ENCODE peak calls at places on chromosome 13, in six cellular contexts. U is Peyer's patch, S is heart right ventricle, K is AG09309, W is sigmoid colon, F is IMR-90. L is an unnamed sample.

GRCh38 chr13:45596800-45597484 is 18.6 kb downstream of the ERICH6B start:
- DNase-seq in U (no peak), S (no peak), K (no peak), W (no peak), F (no peak), L (no peak)

GRCh38 chr13:112900691-112901091 is 68.3 kb upstream of the MCF2L start:
- DNase-seq in U (no peak), S (no peak), K (no peak), W (peak; percentile 51), F (no peak), L (no peak)

GRCh38 chr13:69935043-69935442 is 172.6 kb upstream of the ATXN8OS start:
- DNase-seq in U (no peak), S (no peak), K (no peak), W (no peak), F (no peak), L (no peak)

GRCh38 chr13:42218576-42218975 is 53.4 kb upstream of the AKAP11 start:
- DNase-seq in U (no peak), S (no peak), K (no peak), W (no peak), F (no peak), L (no peak)

GRCh38 chr13:80361883-80362327 is 21.0 kb upstream of the SPRY2 start:
- DNase-seq in U (no peak), S (no peak), K (no peak), W (no peak), F (no peak), L (no peak)

GRCh38 chr13:51277943-51278342 is 55.7 kb downstream of the FAM124A start:
- DNase-seq in U (no peak), S (no peak), K (no peak), W (peak; percentile 64), F (no peak), L (no peak)

GRCh38 chr13:47499358-47500150 is 501.5 kb downstream of the SUCLA2 start:
- DNase-seq in U (no peak), S (no peak), K (peak; percentile 71), W (no peak), F (peak; percentile 95), L (peak; percentile 68)

GRCh38 chr13:71278512-71278911 is 588.5 kb downstream of the DACH1 start:
- DNase-seq in U (no peak), S (no peak), K (no peak), W (no peak), F (no peak), L (no peak)

GRCh38 chr13:19596960-19597361 is 35.6 kb upstream of the TPTE2 start:
- DNase-seq in U (no peak), S (no peak), K (no peak), W (no peak), F (peak; percentile 74), L (no peak)

GRCh38 chr13:107518780-107519179 is 696.6 kb downstream of the LIG4 start:
- DNase-seq in U (no peak), S (no peak), K (no peak), W (no peak), F (peak; percentile 45), L (no peak)

GRCh38 chr13:37595162-37595561 is 3.4 kb downstream of the POSTN start:
- DNase-seq in U (no peak), S (no peak), K (peak; percentile 49), W (no peak), F (peak; percentile 47), L (peak; percentile 3)

GRCh38 chr13:20492641-20493040 is 33.0 kb downstream of the CRYL1 start:
- DNase-seq in U (no peak), S (no peak), K (no peak), W (no peak), F (peak; percentile 65), L (peak; percentile 11)

GRCh38 chr13:59318320-59318930 is 845.3 kb downstream of the DIAPH3 start:
- DNase-seq in U (peak; percentile 78), S (peak; percentile 67), K (peak; percentile 3), W (no peak), F (peak; percentile 46), L (peak; percentile 65)

GRCh38 chr13:24323036-24323738 is 13.8 kb downstream of the C1QTNF9 start:
- DNase-seq in U (no peak), S (no peak), K (no peak), W (no peak), F (no peak), L (no peak)

GRCh38 chr13:52743569-52743968 is 3.9 kb upstream of the CNMD start:
- DNase-seq in U (no peak), S (no peak), K (no peak), W (no peak), F (no peak), L (no peak)

GRCh38 chr13:49877629-49878218 is 58.4 kb downstream of the SPRYD7 start:
- DNase-seq in U (no peak), S (no peak), K (no peak), W (no peak), F (no peak), L (no peak)

GRCh38 chr13:73981595-73981994 is 152.6 kb downstream of the KLF12 start:
- DNase-seq in U (no peak), S (no peak), K (no peak), W (no peak), F (peak; percentile 51), L (no peak)

GRCh38 chr13:69324109-69324886 is 783.3 kb upstream of the ATXN8OS start:
- DNase-seq in U (no peak), S (no peak), K (no peak), W (no peak), F (no peak), L (no peak)

GRCh38 chr13:73138276-73138950 is 79.6 kb downstream of the KLF5 start:
- DNase-seq in U (no peak), S (no peak), K (no peak), W (no peak), F (peak; percentile 76), L (no peak)

GRCh38 chr13:51998723-51999471 is 12.4 kb downstream of the ATP7B start:
- DNase-seq in U (no peak), S (no peak), K (no peak), W (no peak), F (no peak), L (no peak)

GRCh38 chr13:114151031-114151430 is 18.6 kb upstream of the RASA3 start:
- DNase-seq in U (no peak), S (no peak), K (no peak), W (no peak), F (no peak), L (no peak)

GRCh38 chr13:52842440-52842839 is 6.0 kb downstream of the PCDH8 start:
- DNase-seq in U (no peak), S (no peak), K (no peak), W (no peak), F (no peak), L (no peak)

GRCh38 chr13:109729031-109729870 is 57.1 kb downstream of the IRS2 start:
- DNase-seq in U (no peak), S (no peak), K (no peak), W (no peak), F (no peak), L (peak; percentile 23)

GRCh38 chr13:66069570-66069969 is 1160.6 kb downstream of the PCDH9 start:
- DNase-seq in U (no peak), S (no peak), K (no peak), W (no peak), F (peak; percentile 29), L (no peak)

GRCh38 chr13:33931397-33931987 is 113.5 kb downstream of the RFC3 start:
- DNase-seq in U (no peak), S (no peak), K (peak; percentile 25), W (no peak), F (peak; percentile 53), L (peak; percentile 61)

GRCh38 chr13:105144020-105144419 is 1391.4 kb downstream of the EFNB2 start:
- DNase-seq in U (no peak), S (no peak), K (no peak), W (no peak), F (no peak), L (no peak)
- TF ChIP-seq CTCF in U (no peak), S (no peak), K (no peak), W (no peak), F (no peak), L (no peak)

GRCh38 chr13:48570225-48570828 is 37.4 kb upstream of the RCBTB2 start:
- DNase-seq in U (no peak), S (no peak), K (no peak), W (peak; percentile 70), F (no peak), L (no peak)

GRCh38 chr13:48574036-48574796 is 41.3 kb upstream of the RCBTB2 start:
- DNase-seq in U (no peak), S (no peak), K (no peak), W (no peak), F (no peak), L (no peak)

GRCh38 chr13:48573213-48573612 is 40.3 kb upstream of the RCBTB2 start:
- DNase-seq in U (no peak), S (no peak), K (no peak), W (no peak), F (no peak), L (no peak)

GRCh38 chr13:48567521-48568331 is 34.8 kb upstream of the RCBTB2 start:
- DNase-seq in U (no peak), S (no peak), K (no peak), W (no peak), F (no peak), L (no peak)

DNA sequence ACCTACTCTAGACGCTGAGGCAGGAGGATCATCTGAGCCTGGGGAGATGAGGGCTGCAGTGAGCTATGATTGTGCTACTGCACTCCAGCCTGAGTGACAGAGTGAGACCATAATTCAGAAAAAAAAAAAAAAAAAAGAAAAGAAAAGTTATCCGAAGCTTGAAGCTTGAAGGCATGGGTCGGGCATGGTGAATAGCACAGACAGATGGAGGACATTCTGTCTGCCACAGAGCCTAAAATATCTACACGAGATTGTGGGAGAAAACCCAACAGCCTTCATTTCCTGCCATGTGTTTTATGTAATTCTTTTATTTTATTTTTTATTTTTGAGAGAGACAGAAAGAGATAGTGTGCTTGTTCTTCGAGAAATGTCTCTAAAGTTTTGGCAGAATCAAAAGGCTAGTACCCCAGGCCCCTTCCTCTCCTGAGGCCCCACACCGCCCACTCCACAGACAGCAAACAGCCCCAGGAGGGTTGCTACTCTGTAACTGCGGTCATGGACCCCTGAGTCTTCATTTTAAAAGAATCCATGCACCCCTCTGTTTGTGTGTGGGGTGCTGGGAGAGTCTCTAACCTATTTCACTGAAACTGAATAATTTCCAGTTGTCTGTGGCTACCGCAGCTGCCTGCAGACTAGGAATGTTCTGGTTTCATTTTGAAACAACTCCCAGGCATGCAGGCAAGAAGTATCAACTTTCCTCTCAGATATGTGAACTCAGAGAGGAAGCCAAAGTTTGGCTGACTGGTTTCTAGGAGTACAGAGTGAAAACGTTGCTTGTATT is 38.4 kb upstream of the RCBTB2 start:
- DNase-seq in U (no peak), S (no peak), K (peak; percentile 27), W (no peak), F (peak; percentile 81), L (peak; percentile 75)
- H3K4me3 ChIP-seq in U (no peak overlapping the region), S (peak overlapping the region; percentile 30), K (peak overlapping the region; percentile 24), W (peak overlapping the region; percentile 33), F (no peak overlapping the region), L (no peak overlapping the region)

DNA sequence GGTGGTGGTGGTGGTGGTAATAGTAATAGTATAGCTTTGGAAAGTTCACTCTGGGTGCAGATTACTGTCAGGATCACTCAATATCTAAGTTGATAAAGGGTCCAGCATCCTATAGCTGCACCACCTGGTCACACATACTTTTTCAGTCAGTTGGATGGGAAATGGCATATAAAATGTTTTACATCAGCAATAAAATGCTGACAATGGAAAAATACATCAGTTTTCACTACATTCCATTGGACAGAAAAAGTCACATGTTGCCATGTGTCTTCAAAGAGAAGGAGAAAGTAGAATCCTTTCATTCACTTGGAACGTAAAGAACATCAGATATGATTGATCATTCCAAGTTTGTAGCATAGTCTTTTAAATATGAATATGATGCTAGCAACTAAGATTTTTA is 481.4 kb downstream of the SLITRK6 start:
- DNase-seq in U (no peak), S (no peak), K (no peak), W (no peak), F (no peak), L (no peak)
- TF ChIP-seq CTCF in U (no peak), S (no peak), K (no peak), W (no peak), F (no peak), L (no peak)

GRCh38 chr13:77860621-77861020 is 58.0 kb downstream of the EDNRB start:
- DNase-seq in U (no peak), S (no peak), K (no peak), W (no peak), F (peak; percentile 93), L (peak; percentile 45)
- H3K4me3 ChIP-seq in U (no peak overlapping the region), S (no peak overlapping the region), K (no peak overlapping the region), W (no peak overlapping the region), F (no peak overlapping the region), L (no peak overlapping the region)